ENCODE peak calls at places on chromosome 19, in nine cellular contexts. One of them, this sample, is unnamed.

GRCh38 chr19:17302391-17303166 is 646 bp downstream of the ABHD8 start:
- DNase-seq in astrocyte of the spinal cord: no peak
- DNase-seq in H1: peak; percentile 73
- DNase-seq in WTC11: peak; percentile 40
- DNase-seq in fibroblast of mammary gland: no peak
- DNase-seq in cardiac fibroblast: no peak
- DNase-seq in ascending aorta: no peak
- DNase-seq in psoas muscle: no peak
- DNase-seq in endodermal cell: peak; percentile 68
- DNase-seq in this sample: no peak

GRCh38 chr19:4371209-4371897 is 28.0 kb downstream of the MPND start:
- DNase-seq in astrocyte of the spinal cord: no peak
- DNase-seq in H1: no peak
- DNase-seq in WTC11: no peak
- DNase-seq in fibroblast of mammary gland: no peak
- DNase-seq in cardiac fibroblast: no peak
- DNase-seq in ascending aorta: no peak
- DNase-seq in psoas muscle: peak; percentile 63
- DNase-seq in endodermal cell: peak; percentile 30
- DNase-seq in this sample: no peak

GRCh38 chr19:31421856-31422255 is 72.6 kb upstream of the TSHZ3 start:
- DNase-seq in astrocyte of the spinal cord: no peak
- DNase-seq in H1: no peak
- DNase-seq in WTC11: peak; percentile 21
- DNase-seq in fibroblast of mammary gland: no peak
- DNase-seq in cardiac fibroblast: no peak
- DNase-seq in ascending aorta: no peak
- DNase-seq in psoas muscle: no peak
- DNase-seq in endodermal cell: peak; percentile 55
- DNase-seq in this sample: no peak

GRCh38 chr19:47587295-47587694 is 14.3 kb upstream of the ZNF541 start:
- DNase-seq in astrocyte of the spinal cord: no peak
- DNase-seq in H1: no peak
- DNase-seq in WTC11: no peak
- DNase-seq in fibroblast of mammary gland: peak; percentile 75
- DNase-seq in cardiac fibroblast: no peak
- DNase-seq in ascending aorta: no peak
- DNase-seq in psoas muscle: no peak
- DNase-seq in endodermal cell: no peak
- DNase-seq in this sample: no peak

GRCh38 chr19:22602631-22603272 is 31.4 kb upstream of the ZNF492 start:
- DNase-seq in astrocyte of the spinal cord: no peak
- DNase-seq in H1: no peak
- DNase-seq in WTC11: no peak
- DNase-seq in fibroblast of mammary gland: no peak
- DNase-seq in cardiac fibroblast: no peak
- DNase-seq in ascending aorta: peak; percentile 46
- DNase-seq in psoas muscle: no peak
- DNase-seq in endodermal cell: no peak
- DNase-seq in this sample: no peak

GRCh38 chr19:6119031-6119430 is 8.7 kb upstream of the RFX2 start:
- DNase-seq in astrocyte of the spinal cord: no peak
- DNase-seq in H1: no peak
- DNase-seq in WTC11: no peak
- DNase-seq in fibroblast of mammary gland: no peak
- DNase-seq in cardiac fibroblast: no peak
- DNase-seq in ascending aorta: no peak
- DNase-seq in psoas muscle: no peak
- DNase-seq in endodermal cell: no peak
- DNase-seq in this sample: no peak

GRCh38 chr19:6464070-6464873 is at the start of gene CRB3:
- DNase-seq in astrocyte of the spinal cord: no peak
- DNase-seq in H1: peak; percentile 99
- DNase-seq in WTC11: peak; percentile 99
- DNase-seq in fibroblast of mammary gland: no peak
- DNase-seq in cardiac fibroblast: no peak
- DNase-seq in ascending aorta: no peak
- DNase-seq in psoas muscle: peak; percentile 22
- DNase-seq in endodermal cell: peak; percentile 99
- DNase-seq in this sample: peak; percentile 97

GRCh38 chr19:18898533-18899408 is 2.8 kb upstream of the CERS1 start:
- DNase-seq in astrocyte of the spinal cord: no peak
- DNase-seq in H1: no peak
- DNase-seq in WTC11: no peak
- DNase-seq in fibroblast of mammary gland: no peak
- DNase-seq in cardiac fibroblast: no peak
- DNase-seq in ascending aorta: no peak
- DNase-seq in psoas muscle: no peak
- DNase-seq in endodermal cell: no peak
- DNase-seq in this sample: no peak

GRCh38 chr19:12641456-12641855 is 25.1 kb downstream of the MAN2B1 start:
- DNase-seq in astrocyte of the spinal cord: no peak
- DNase-seq in H1: no peak
- DNase-seq in WTC11: no peak
- DNase-seq in fibroblast of mammary gland: no peak
- DNase-seq in cardiac fibroblast: no peak
- DNase-seq in ascending aorta: no peak
- DNase-seq in psoas muscle: no peak
- DNase-seq in endodermal cell: no peak
- DNase-seq in this sample: no peak

GRCh38 chr19:17379221-17379631 is 2.1 kb upstream of the PLVAP start:
- DNase-seq in astrocyte of the spinal cord: no peak
- DNase-seq in H1: peak; percentile 63
- DNase-seq in WTC11: peak; percentile 53
- DNase-seq in fibroblast of mammary gland: no peak
- DNase-seq in cardiac fibroblast: no peak
- DNase-seq in ascending aorta: no peak
- DNase-seq in psoas muscle: no peak
- DNase-seq in endodermal cell: peak; percentile 63
- DNase-seq in this sample: no peak

GRCh38 chr19:5191091-5191490 is 149.5 kb downstream of the PTPRS start:
- DNase-seq in astrocyte of the spinal cord: no peak
- DNase-seq in H1: no peak
- DNase-seq in WTC11: no peak
- DNase-seq in fibroblast of mammary gland: no peak
- DNase-seq in cardiac fibroblast: no peak
- DNase-seq in ascending aorta: no peak
- DNase-seq in psoas muscle: no peak
- DNase-seq in endodermal cell: no peak
- DNase-seq in this sample: no peak

GRCh38 chr19:17579523-17580244 is 24.2 kb downstream of the COLGALT1 start:
- DNase-seq in astrocyte of the spinal cord: peak; percentile 39
- DNase-seq in H1: peak; percentile 95
- DNase-seq in WTC11: peak; percentile 93
- DNase-seq in fibroblast of mammary gland: peak; percentile 72
- DNase-seq in cardiac fibroblast: peak; percentile 70
- DNase-seq in ascending aorta: no peak
- DNase-seq in psoas muscle: peak; percentile 51
- DNase-seq in endodermal cell: peak; percentile 96
- DNase-seq in this sample: no peak

GRCh38 chr19:38544569-38545315 is 73.0 kb downstream of the MAP4K1 start:
- DNase-seq in astrocyte of the spinal cord: no peak
- DNase-seq in H1: no peak
- DNase-seq in WTC11: no peak
- DNase-seq in fibroblast of mammary gland: no peak
- DNase-seq in cardiac fibroblast: no peak
- DNase-seq in ascending aorta: no peak
- DNase-seq in psoas muscle: no peak
- DNase-seq in endodermal cell: no peak
- DNase-seq in this sample: no peak

DNA sequence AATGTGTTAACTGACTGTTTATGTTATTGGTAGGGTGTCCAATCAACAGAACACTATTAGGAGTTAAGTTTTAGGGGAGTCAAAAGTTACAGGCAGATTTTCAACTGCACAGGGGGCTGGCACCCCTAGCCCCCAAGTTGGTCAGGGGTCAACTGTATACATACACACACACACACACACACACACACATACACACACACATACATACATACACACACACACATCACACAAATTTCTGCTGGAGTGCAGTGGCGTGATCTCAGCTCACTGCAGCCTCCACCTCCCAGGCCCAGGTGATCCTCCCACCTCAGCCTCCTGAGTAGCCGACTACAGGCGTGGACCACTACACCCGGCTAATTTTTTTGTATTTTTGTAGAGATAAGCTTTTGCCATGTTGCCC is 10.2 kb downstream of the LRRC4B start:
- DNase-seq in astrocyte of the spinal cord: no peak
- DNase-seq in H1: no peak
- DNase-seq in WTC11: no peak
- DNase-seq in fibroblast of mammary gland: no peak
- DNase-seq in cardiac fibroblast: no peak
- DNase-seq in ascending aorta: no peak
- DNase-seq in psoas muscle: no peak
- DNase-seq in endodermal cell: no peak
- DNase-seq in this sample: no peak
- TF ChIP-seq CTCF in astrocyte of the spinal cord: no peak
- TF ChIP-seq CTCF in H1: no peak
- TF ChIP-seq CTCF in WTC11: no peak
- TF ChIP-seq CTCF in fibroblast of mammary gland: no peak
- TF ChIP-seq CTCF in cardiac fibroblast: no peak
- TF ChIP-seq CTCF in ascending aorta: no peak
- TF ChIP-seq CTCF in psoas muscle: no peak
- TF ChIP-seq CTCF in endodermal cell: no peak
- TF ChIP-seq CTCF in this sample: no peak

DNA sequence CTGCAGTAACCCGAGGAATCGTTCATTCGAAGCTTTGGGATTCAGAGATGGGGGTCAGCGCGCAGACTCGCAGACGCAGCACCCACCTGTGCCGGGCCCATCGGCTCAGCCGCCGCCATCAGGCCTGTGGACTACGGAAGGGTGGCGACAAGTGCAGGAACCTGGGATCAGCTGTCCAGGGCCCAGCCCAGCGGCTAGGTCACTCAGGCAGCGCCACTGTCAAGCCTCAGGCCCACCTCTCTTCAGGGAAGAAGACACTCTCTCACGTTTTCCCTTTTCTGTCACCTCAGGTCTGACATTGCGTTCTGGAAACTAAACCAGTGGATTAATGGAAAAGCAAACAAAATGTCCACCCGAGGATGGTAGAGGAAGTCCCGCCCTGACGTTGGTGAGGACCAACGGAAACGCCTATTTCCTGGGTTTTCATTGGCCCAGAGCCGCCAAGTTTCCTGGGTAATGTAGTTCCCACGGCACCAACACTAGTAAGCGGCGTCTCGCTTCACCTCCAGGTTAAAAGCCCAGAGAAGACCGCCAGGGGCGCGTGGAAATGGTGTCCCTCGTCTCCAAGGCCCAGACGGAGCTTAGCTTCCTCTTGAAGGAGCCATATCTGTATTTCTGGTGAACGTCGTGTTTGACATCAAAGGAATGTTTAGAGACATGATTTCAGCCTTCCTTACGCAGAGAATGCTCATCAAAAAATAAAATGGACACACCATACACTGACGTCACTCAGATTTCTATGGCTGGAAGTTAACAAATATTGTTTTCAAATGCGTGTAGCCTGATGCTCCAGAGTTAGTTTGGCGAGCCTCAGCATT is at the start of gene ZNF772:
- DNase-seq in astrocyte of the spinal cord: peak; percentile 96
- DNase-seq in H1: peak; percentile 93
- DNase-seq in WTC11: peak; percentile 89
- DNase-seq in fibroblast of mammary gland: peak; percentile 92
- DNase-seq in cardiac fibroblast: peak; percentile 93
- DNase-seq in ascending aorta: peak; percentile 92
- DNase-seq in psoas muscle: peak; percentile 89
- DNase-seq in endodermal cell: peak; percentile 94
- DNase-seq in this sample: peak; percentile 40
- TF ChIP-seq CTCF in astrocyte of the spinal cord: peak; percentile 65
- TF ChIP-seq CTCF in H1: peak; percentile 80
- TF ChIP-seq CTCF in WTC11: no peak
- TF ChIP-seq CTCF in fibroblast of mammary gland: peak; percentile 52
- TF ChIP-seq CTCF in cardiac fibroblast: peak; percentile 84
- TF ChIP-seq CTCF in ascending aorta: peak; percentile 25
- TF ChIP-seq CTCF in psoas muscle: peak; percentile 48
- TF ChIP-seq CTCF in endodermal cell: peak; percentile 68
- TF ChIP-seq CTCF in this sample: peak; percentile 44

DNA sequence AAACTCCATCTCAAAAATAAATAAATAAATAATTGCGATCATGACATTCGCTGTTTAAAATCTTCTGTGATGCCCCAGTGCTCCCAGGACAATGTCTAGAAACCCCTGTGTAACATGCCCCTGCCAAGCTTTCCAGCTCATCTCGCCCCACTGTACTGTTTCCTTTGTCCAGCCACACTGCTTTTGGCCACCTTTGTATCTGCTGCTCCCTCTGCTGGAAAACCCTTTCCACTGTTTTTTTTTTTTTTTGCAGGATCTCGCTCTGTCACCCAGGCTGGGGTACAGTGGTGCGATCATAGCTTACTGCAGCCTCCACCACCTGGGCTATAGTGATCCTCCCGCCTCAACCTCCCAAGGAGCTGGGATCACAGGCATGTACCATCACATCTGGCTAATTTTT is 7.5 kb downstream of the PLAUR start:
- DNase-seq in astrocyte of the spinal cord: no peak
- DNase-seq in H1: peak; percentile 46
- DNase-seq in WTC11: no peak
- DNase-seq in fibroblast of mammary gland: peak; percentile 23
- DNase-seq in cardiac fibroblast: peak; percentile 28
- DNase-seq in ascending aorta: no peak
- DNase-seq in psoas muscle: no peak
- DNase-seq in endodermal cell: peak; percentile 57
- DNase-seq in this sample: no peak
- TF ChIP-seq CTCF in astrocyte of the spinal cord: peak; percentile 41
- TF ChIP-seq CTCF in H1: peak; percentile 27
- TF ChIP-seq CTCF in WTC11: peak; percentile 19
- TF ChIP-seq CTCF in fibroblast of mammary gland: peak; percentile 43
- TF ChIP-seq CTCF in cardiac fibroblast: peak; percentile 50
- TF ChIP-seq CTCF in ascending aorta: no peak
- TF ChIP-seq CTCF in psoas muscle: no peak
- TF ChIP-seq CTCF in endodermal cell: peak; percentile 72
- TF ChIP-seq CTCF in this sample: peak; percentile 53

GRCh38 chr19:15444505-15445226 is 5.1 kb downstream of the WIZ start:
- DNase-seq in astrocyte of the spinal cord: no peak
- DNase-seq in H1: no peak
- DNase-seq in WTC11: no peak
- DNase-seq in fibroblast of mammary gland: no peak
- DNase-seq in cardiac fibroblast: no peak
- DNase-seq in ascending aorta: peak; percentile 77
- DNase-seq in psoas muscle: no peak
- DNase-seq in endodermal cell: no peak
- DNase-seq in this sample: no peak
- TF ChIP-seq CTCF in astrocyte of the spinal cord: no peak
- TF ChIP-seq CTCF in H1: no peak
- TF ChIP-seq CTCF in WTC11: no peak
- TF ChIP-seq CTCF in fibroblast of mammary gland: no peak
- TF ChIP-seq CTCF in cardiac fibroblast: no peak
- TF ChIP-seq CTCF in ascending aorta: no peak
- TF ChIP-seq CTCF in psoas muscle: no peak
- TF ChIP-seq CTCF in endodermal cell: no peak
- TF ChIP-seq CTCF in this sample: no peak

This sample was measured in progenitor cell of endocrine pancreas.